ENCODE peak calls at places on chromosomes 11 and 22, in four cellular contexts. J, Y, S and R are unnamed samples.

GRCh38 chr22:33658775-33659174 is 261.5 kb downstream of the LARGE1 start:
- DNase-seq in J (no peak), Y (no peak), S (no peak), R (no peak)

GRCh38 chr11:10528121-10528520 is 12.9 kb downstream of the RNF141 start:
- DNase-seq in J (no peak), S (no peak), Y (no peak), R (no peak)

GRCh38 chr11:16815047-16815767 is 76.8 kb downstream of the C11orf58 start:
- DNase-seq in S (no peak), Y (no peak), J (no peak), R (no peak)

GRCh38 chr22:36691488-36691887 is 12.1 kb downstream of the CACNG2 start:
- DNase-seq in J (no peak), S (no peak), Y (no peak), R (no peak)

GRCh38 chr11:287821-288327 is 1.1 kb upstream of the PGGHG start:
- DNase-seq in S (no peak), J (peak), Y (no peak), R (no peak)

GRCh38 chr11:79466411-79466810 is 25.6 kb upstream of the TENM4 start:
- DNase-seq in J (no peak), S (no peak), Y (no peak), R (no peak)

GRCh38 chr11:8928981-8929615 is 3.6 kb downstream of the C11orf16 start:
- DNase-seq in S (no peak), Y (no peak), J (no peak), R (no peak)

GRCh38 chr22:37138879-37139561 is 10.7 kb downstream of the IL2RB start:
- DNase-seq in Y (no peak), S (no peak), J (no peak), R (no peak)

GRCh38 chr22:48950151-48950915 is 877.3 kb downstream of the BRD1 start:
- DNase-seq in S (no peak), Y (no peak), J (no peak), R (no peak)

GRCh38 chr11:27228232-27228631 is 134.8 kb downstream of the CCDC34 start:
- DNase-seq in J (no peak), S (no peak), Y (no peak), R (no peak)

GRCh38 chr11:100185588-100185987 is 501.5 kb upstream of the ARHGAP42 start:
- DNase-seq in S (no peak), Y (no peak), J (no peak), R (no peak)

GRCh38 chr22:21641417-21641794 is 696 bp upstream of the SDF2L1 start:
- DNase-seq in Y (peak), J (peak), S (no peak), R (no peak)

GRCh38 chr11:82775736-82776346 is 42.2 kb upstream of the FAM181B start:
- DNase-seq in Y (peak), J (peak), S (peak), R (no peak)

GRCh38 chr22:40599731-40600130 is 36.8 kb downstream of the MRTFA start:
- DNase-seq in S (no peak), J (no peak), Y (no peak), R (no peak)

GRCh38 chr11:77081976-77082836 is 15.4 kb downstream of the CAPN5 start:
- DNase-seq in Y (no peak), J (no peak), S (no peak), R (no peak)

GRCh38 chr22:31329029-31329428 is 17.1 kb downstream of the PATZ1 start:
- DNase-seq in J (no peak), Y (no peak), S (no peak), R (no peak)

GRCh38 chr11:33262016-33262638 is 4.9 kb downstream of the HIPK3 start:
- DNase-seq in S (no peak), Y (no peak), J (no peak), R (no peak)

GRCh38 chr11:126423743-126424142 is 68.3 kb downstream of the ST3GAL4 start:
- DNase-seq in S (no peak), Y (no peak), J (no peak), R (no peak)

GRCh38 chr11:11580012-11580411 is 41.8 kb downstream of the GALNT18 start:
- DNase-seq in J (no peak), S (no peak), Y (no peak), R (no peak)

GRCh38 chr22:25488244-25489020 is 76.0 kb upstream of the GRK3 start:
- DNase-seq in J (no peak), Y (peak), S (peak), R (peak)

GRCh38 chr22:40348025-40348658 is 1.8 kb downstream of the ADSL start:
- DNase-seq in S (peak), J (peak), Y (peak), R (no peak)

GRCh38 chr11:41398175-41398574 is 61.3 kb downstream of the LRRC4C start:
- DNase-seq in J (no peak), Y (no peak), S (no peak), R (no peak)
- TF ChIP-seq BHLHE40 in J (no peak), Y (no peak), S (no peak), R (no peak)

GRCh38 chr22:50737728-50738648 is at the start of gene ACR:
- DNase-seq in Y (no peak), J (no peak), S (no peak), R (no peak)
- TF ChIP-seq BHLHE40 in Y (no peak), J (no peak), S (no peak), R (no peak)

GRCh38 chr11:120054016-120054752 is 83.7 kb downstream of the TRIM29 start:
- DNase-seq in Y (no peak), S (no peak), J (no peak), R (no peak)
- TF ChIP-seq BHLHE40 in Y (no peak), S (no peak), J (no peak), R (no peak)

GRCh38 chr11:118958577-118958976 is 2.5 kb downstream of the UPK2 start:
- DNase-seq in J (no peak), S (no peak), Y (no peak), R (no peak)
- TF ChIP-seq BHLHE40 in J (no peak), S (no peak), Y (no peak), R (no peak)